ENCODE peak calls at places on chromosomes 5 and 9, in seven cellular contexts. N is neuronal stem cell, U is mesendoderm, Z is H1, F is IMR-90, D is mesenchymal stem cell, S is H9. L is an unnamed sample.

GRCh38 chr9:96460877-96461276 is 10.9 kb downstream of the HABP4 start:
- DNase-seq in N (no peak), U (no peak), Z (no peak), F (peak; percentile 43), D (peak; percentile 28), S (no peak), L (no peak)

GRCh38 chr9:121394292-121394691 is 24.2 kb upstream of the STOM start:
- DNase-seq in N (no peak), U (no peak), Z (no peak), F (peak; percentile 17), D (no peak), S (no peak), L (no peak)

GRCh38 chr5:64790210-64790609 is 21.5 kb downstream of the CWC27 start:
- DNase-seq in N (no peak), U (no peak), Z (no peak), F (peak; percentile 28), D (no peak), S (no peak), L (no peak)

GRCh38 chr9:92294297-92294676 is 790 bp upstream of the IARS1 start:
- DNase-seq in N (no peak), U (peak; percentile 48), Z (no peak), F (peak; percentile 16), D (peak; percentile 13), S (peak; percentile 30), L (peak; percentile 8)

GRCh38 chr9:124040935-124041816 is 29.6 kb downstream of the LHX2 start:
- DNase-seq in N (no peak), U (no peak), Z (peak; percentile 93), F (no peak), D (no peak), S (peak; percentile 67), L (no peak)

GRCh38 chr9:90815944-90816357 is 14.3 kb downstream of the SYK start:
- DNase-seq in N (no peak), U (no peak), Z (no peak), F (no peak), D (peak; percentile 50), S (no peak), L (no peak)

GRCh38 chr9:83596899-83597504 is 25.9 kb upstream of the IDNK start:
- DNase-seq in N (peak; percentile 66), U (peak; percentile 70), Z (peak; percentile 87), F (no peak), D (peak; percentile 21), S (peak; percentile 74), L (peak; percentile 15)

GRCh38 chr5:39148983-39149534 is 70.3 kb downstream of the FYB1 start:
- DNase-seq in N (no peak), U (peak; percentile 14), Z (no peak), F (peak; percentile 24), D (peak; percentile 21), S (no peak), L (no peak)

GRCh38 chr9:1879501-1879900 is 135.6 kb upstream of the SMARCA2 start:
- DNase-seq in N (no peak), U (no peak), Z (no peak), F (no peak), D (no peak), S (no peak), L (peak; percentile 82)

GRCh38 chr5:134070648-134070978 is 43.9 kb upstream of the TCF7 start:
- DNase-seq in N (no peak), U (no peak), Z (no peak), F (peak; percentile 10), D (peak; percentile 15), S (no peak), L (no peak)

GRCh38 chr5:84215521-84215920 is 169.2 kb downstream of the EDIL3 start:
- DNase-seq in N (no peak), U (no peak), Z (no peak), F (no peak), D (no peak), S (no peak), L (no peak)
- H4K8ac ChIP-seq in N (no peak overlapping the region), U (no peak overlapping the region), Z (no peak overlapping the region), F (no peak overlapping the region), D (no peak overlapping the region), S (no peak overlapping the region), L (no peak overlapping the region)

DNA sequence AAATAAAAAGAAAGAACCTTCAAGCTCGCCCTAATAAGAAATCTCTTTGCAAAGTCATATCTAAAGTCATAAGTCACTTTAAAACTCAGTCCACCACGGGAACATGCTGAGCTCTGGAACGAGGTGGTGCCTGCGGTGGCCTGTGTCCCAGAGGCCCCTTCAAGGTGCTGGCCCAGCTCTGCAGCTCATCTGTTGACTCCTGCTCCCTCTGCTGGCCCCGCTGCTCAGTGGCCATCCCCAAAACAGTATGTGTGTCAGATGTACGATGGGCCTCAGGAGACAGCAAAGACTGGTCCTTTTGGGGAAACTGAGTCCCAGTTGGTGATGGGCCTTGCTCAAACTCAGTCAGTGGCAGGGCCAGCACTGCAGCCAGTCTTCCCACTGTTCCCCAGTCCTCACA is 22.8 kb upstream of the FOXB2 start:
- DNase-seq in N (peak; percentile 17), U (peak; percentile 69), Z (peak; percentile 68), F (peak; percentile 21), D (peak; percentile 30), S (peak; percentile 78), L (peak; percentile 55)
- H3K23ac ChIP-seq in N (no peak overlapping the region), U (no peak overlapping the region), Z (no peak overlapping the region), F (no peak overlapping the region), D (no peak overlapping the region), S (no peak overlapping the region), L (no peak overlapping the region)

GRCh38 chr9:72524820-72525539 is 3.6 kb downstream of the TMC1 start:
- DNase-seq in N (peak; percentile 29), U (peak; percentile 95), Z (no peak), F (peak; percentile 100), D (peak; percentile 99), S (peak; percentile 70), L (peak; percentile 97)

GRCh38 chr9:72527801-72528195 is 6.4 kb downstream of the TMC1 start:
- DNase-seq in N (no peak), U (no peak), Z (no peak), F (no peak), D (no peak), S (no peak), L (no peak)

GRCh38 chr9:72529531-72529930 is 8.1 kb downstream of the TMC1 start:
- DNase-seq in N (no peak), U (no peak), Z (no peak), F (no peak), D (peak; percentile 58), S (no peak), L (no peak)

DNA sequence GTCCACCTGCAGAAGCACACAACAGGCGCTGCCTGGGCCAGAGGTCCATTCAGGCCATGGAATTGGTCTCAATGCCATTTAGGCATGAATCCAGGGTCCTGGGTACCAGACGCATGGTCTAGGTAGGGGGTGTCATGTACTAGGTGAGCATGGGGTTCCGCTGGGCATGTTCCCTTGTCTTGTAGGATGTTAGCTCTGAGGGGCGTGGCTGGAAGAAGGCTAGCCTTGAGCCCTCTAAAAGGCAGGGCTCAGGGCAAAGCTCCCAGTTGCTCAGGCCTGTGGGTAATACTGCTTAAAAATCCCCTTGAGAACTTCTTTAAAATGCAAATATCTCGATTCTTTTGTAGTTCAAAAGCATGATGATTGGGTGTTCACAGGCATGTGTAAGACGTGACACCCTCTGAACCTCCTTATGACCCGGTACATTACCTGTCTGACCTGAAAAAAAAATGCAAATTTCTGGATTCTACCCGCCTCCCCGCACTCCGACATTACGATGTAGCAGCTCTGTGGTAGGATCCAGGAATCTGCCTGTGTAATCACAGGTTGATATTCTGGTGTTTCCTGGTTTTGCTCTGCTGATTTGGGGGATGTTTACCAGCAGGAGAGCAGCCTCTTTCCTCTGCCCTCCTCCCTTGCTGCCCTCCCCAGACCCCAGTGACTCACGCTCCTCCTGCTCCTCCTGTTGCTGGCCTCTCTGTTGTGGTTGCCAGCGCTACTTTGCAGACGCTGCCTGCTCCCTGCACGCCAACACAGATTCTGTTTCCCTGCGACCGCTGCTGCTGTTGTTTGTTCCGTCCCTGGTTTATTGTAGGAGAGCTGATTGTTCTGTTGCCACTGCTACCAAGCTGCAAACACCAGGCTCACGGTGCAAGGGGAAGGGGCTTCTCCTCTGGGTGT is 5.7 kb downstream of the TMC1 start:
- DNase-seq in N (peak; percentile 62), U (peak; percentile 92), Z (peak; percentile 59), F (peak; percentile 93), D (peak; percentile 97), S (peak; percentile 82), L (peak; percentile 61)
- H2BK5ac ChIP-seq in N (no peak overlapping the region), U (no peak overlapping the region), Z (peak overlapping the region; percentile 95), F (peak overlapping the region; percentile 91), D (peak overlapping the region; percentile 63), S (no peak overlapping the region), L (peak overlapping the region; percentile 23)

GRCh38 chr5:2492476-2492875 is 259.0 kb downstream of the IRX2 start:
- DNase-seq in N (no peak), U (no peak), Z (no peak), F (no peak), D (no peak), S (no peak), L (no peak)
- H4K8ac ChIP-seq in N (no peak overlapping the region), U (no peak overlapping the region), Z (no peak overlapping the region), F (no peak overlapping the region), D (no peak overlapping the region), S (no peak overlapping the region), L (no peak overlapping the region)

GRCh38 chr9:68852941-68853340 is 147.9 kb downstream of the PIP5K1B start:
- DNase-seq in N (no peak), U (no peak), Z (no peak), F (no peak), D (no peak), S (no peak), L (no peak)
- H3K23ac ChIP-seq in N (no peak overlapping the region), U (no peak overlapping the region), Z (no peak overlapping the region), F (no peak overlapping the region), D (no peak overlapping the region), S (no peak overlapping the region), L (no peak overlapping the region)

GRCh38 chr9:4138180-4138579 is 161.7 kb downstream of the GLIS3 start:
- DNase-seq in N (no peak), U (no peak), Z (no peak), F (no peak), D (peak; percentile 23), S (no peak), L (no peak)
- H2BK5ac ChIP-seq in N (no peak overlapping the region), U (no peak overlapping the region), Z (no peak overlapping the region), F (peak overlapping the region; percentile 97), D (peak overlapping the region; percentile 54), S (no peak overlapping the region), L (no peak overlapping the region)